ENCODE peak calls at places on chromosome 5, in four cellular contexts. H is ACHN; W is CD8-positive, alpha-beta memory T cell; C is vagina. S is an unnamed sample.

GRCh38 chr5:21199087-21199486 is 1211.1 kb upstream of the CDH18 start:
- DNase-seq in W (no peak), C (no peak), H (no peak), S (no peak)

GRCh38 chr5:90813392-90813791 is 254.8 kb downstream of the ADGRV1 start:
- DNase-seq in W (no peak), H (no peak), C (no peak), S (no peak)

GRCh38 chr5:81718300-81718699 is 32.6 kb downstream of the SSBP2 start:
- DNase-seq in H (no peak), W (no peak), C (no peak), S (peak)

GRCh38 chr5:156460496-156460895 is 133.5 kb downstream of the SGCD start:
- DNase-seq in H (no peak), C (no peak), W (no peak), S (no peak)

GRCh38 chr5:162274684-162275083 is 207.1 kb downstream of the GABRG2 start:
- DNase-seq in H (no peak), W (no peak), C (no peak), S (no peak)

GRCh38 chr5:60280943-60281342 is 387.4 kb upstream of the PDE4D start:
- DNase-seq in W (no peak), H (no peak), C (no peak), S (no peak)

GRCh38 chr5:139422307-139422893 is 16.9 kb downstream of the DNAJC18 start:
- DNase-seq in W (peak), C (no peak), H (peak), S (peak)

GRCh38 chr5:61576556-61576955 is 244.5 kb downstream of the ZSWIM6 start:
- DNase-seq in W (no peak), C (no peak), H (no peak), S (peak)

GRCh38 chr5:10452768-10453331 is 11.2 kb downstream of the ROPN1L start:
- DNase-seq in C (no peak), H (peak), W (peak), S (peak)

GRCh38 chr5:133801431-133801830 is 167.0 kb downstream of the C5orf15 start:
- DNase-seq in C (no peak), H (no peak), W (no peak), S (no peak)

GRCh38 chr5:154221371-154221896 is 30.9 kb downstream of the GALNT10 start:
- DNase-seq in W (peak), H (peak), C (no peak), S (no peak)

GRCh38 chr5:141223112-141223783 is at the start of gene PCDHB14:
- DNase-seq in C (no peak), H (peak), W (no peak), S (peak)

GRCh38 chr5:83096660-83097334 is 19.4 kb downstream of the XRCC4 start:
- DNase-seq in H (no peak), C (no peak), W (no peak), S (no peak)